ENCODE peak calls at places on chromosome 18, in five cellular contexts. L is A549, K is K562, Z is IMR-90, Q is SK-N-SH. E is an unnamed sample.

GRCh38 chr18:51645607-51646006 is 448.1 kb upstream of the MEX3C start:
- DNase-seq in L (no peak), K (no peak), Z (no peak), Q (no peak), E (no peak)

GRCh38 chr18:63511285-63511684 is 30.9 kb upstream of the SERPINB12 start:
- DNase-seq in L (peak; percentile 68), K (peak; percentile 38), Z (peak; percentile 63), Q (peak; percentile 23), E (no peak)

GRCh38 chr18:45435810-45436209 is 179.5 kb upstream of the SLC14A2 start:
- DNase-seq in L (no peak), K (no peak), Z (no peak), Q (no peak), E (no peak)

GRCh38 chr18:79965119-79965902 is 868 bp downstream of the HSBP1L1 start:
- DNase-seq in L (peak; percentile 69), K (peak; percentile 54), Z (peak; percentile 91), Q (peak; percentile 58), E (no peak)

GRCh38 chr18:75471850-75472249 is 44.3 kb upstream of the SMIM21 start:
- DNase-seq in L (no peak), K (no peak), Z (no peak), Q (no peak), E (no peak)

GRCh38 chr18:36697905-36698304 is 130.9 kb downstream of the TPGS2 start:
- DNase-seq in L (no peak), K (no peak), Z (peak; percentile 94), Q (no peak), E (no peak)

GRCh38 chr18:62460851-62461300 is 61.9 kb upstream of the ZCCHC2 start:
- DNase-seq in L (peak; percentile 27), K (no peak), Z (no peak), Q (no peak), E (no peak)

GRCh38 chr18:21444465-21445023 is 156.0 kb downstream of the ESCO1 start:
- DNase-seq in L (peak; percentile 69), K (peak; percentile 60), Z (peak; percentile 59), Q (peak; percentile 33), E (no peak)

GRCh38 chr18:21598726-21599584 is 1.5 kb downstream of the ESCO1 start:
- DNase-seq in L (peak; percentile 56), K (peak; percentile 81), Z (no peak), Q (no peak), E (no peak)

GRCh38 chr18:25278415-25278814 is 73.6 kb downstream of the ZNF521 start:
- DNase-seq in L (no peak), K (peak; percentile 14), Z (peak; percentile 13), Q (no peak), E (no peak)

GRCh38 chr18:261398-262073 is 6.3 kb downstream of the THOC1 start:
- DNase-seq in L (no peak), K (peak; percentile 21), Z (peak; percentile 15), Q (no peak), E (no peak)

GRCh38 chr18:10070581-10071000 is 156.8 kb downstream of the VAPA start:
- DNase-seq in L (no peak), K (no peak), Z (peak; percentile 43), Q (no peak), E (no peak)

GRCh38 chr18:79875931-79876461 is 75.5 kb downstream of the SLC66A2 start:
- DNase-seq in L (no peak), K (no peak), Z (no peak), Q (no peak), E (no peak)

GRCh38 chr18:25223211-25223610 is 128.8 kb downstream of the ZNF521 start:
- DNase-seq in L (no peak), K (peak; percentile 72), Z (no peak), Q (peak; percentile 20), E (no peak)

GRCh38 chr18:74283255-74283554 is 8.6 kb downstream of the CYB5A start:
- DNase-seq in L (no peak), K (no peak), Z (no peak), Q (no peak), E (no peak)

GRCh38 chr18:39462436-39462835 is 1896.8 kb upstream of the CELF4 start:
- DNase-seq in L (no peak), K (no peak), Z (peak; percentile 66), Q (no peak), E (no peak)

GRCh38 chr18:33924576-33924975 is 300.1 kb downstream of the NOL4 start:
- DNase-seq in L (no peak), K (no peak), Z (no peak), Q (peak; percentile 6), E (no peak)

GRCh38 chr18:21449367-21450250 is 150.9 kb downstream of the ESCO1 start:
- DNase-seq in L (no peak), K (no peak), Z (no peak), Q (no peak), E (no peak)

DNA sequence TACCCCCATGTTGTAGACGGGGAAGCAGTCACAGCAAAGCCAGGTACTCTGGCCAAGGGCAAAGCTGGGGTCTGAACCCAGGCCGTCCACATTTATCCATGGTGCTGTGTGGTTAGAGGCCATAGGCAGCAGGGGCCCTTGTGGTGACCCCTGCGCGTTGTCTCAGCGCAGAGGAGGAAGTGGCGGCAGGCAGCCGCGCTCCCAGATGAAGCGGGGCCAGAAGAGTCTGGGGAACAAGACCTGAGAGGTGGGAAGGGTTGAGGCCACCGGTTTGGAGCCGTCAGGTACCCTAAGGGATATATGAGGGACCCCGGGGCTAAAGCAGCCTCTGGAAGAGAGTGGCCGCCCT is 770 bp downstream of the ZNF396 start:
- DNase-seq in L (no peak), K (peak; percentile 71), Z (no peak), Q (peak; percentile 65), E (no peak)
- TF ChIP-seq RCOR1 in L (no peak), K (no peak), Z (no peak), Q (no peak), E (no peak)

DNA sequence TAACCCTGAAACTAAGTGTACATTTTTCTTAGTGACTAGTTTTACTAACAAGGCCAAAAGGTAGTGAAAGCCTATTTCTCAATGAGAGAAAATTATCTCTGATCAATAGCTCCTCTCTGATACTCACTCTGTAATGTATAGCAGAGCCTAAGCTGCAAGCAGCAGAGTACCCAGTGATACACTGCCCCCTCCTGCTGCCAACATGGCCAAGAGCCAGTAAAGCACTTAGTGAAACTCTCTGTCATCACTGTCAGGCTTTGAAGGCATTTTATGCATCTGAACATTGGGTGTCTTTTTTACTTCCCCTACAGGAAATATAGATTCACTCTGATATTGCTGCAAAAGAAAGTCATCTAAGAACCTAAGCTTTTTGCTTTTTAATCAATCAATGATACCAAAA is 784.1 kb upstream of the CDH7 start:
- DNase-seq in L (no peak), K (no peak), Z (no peak), Q (peak; percentile 52), E (no peak)
- TF ChIP-seq RCOR1 in L (no peak), K (no peak), Z (no peak), Q (peak; percentile 85), E (no peak)

GRCh38 chr18:48703418-48703817 is 164.6 kb downstream of the CTIF start:
- DNase-seq in L (no peak), K (no peak), Z (no peak), Q (no peak), E (no peak)
- TF ChIP-seq RCOR1 in L (no peak), K (no peak), Z (no peak), Q (no peak), E (no peak)

DNA sequence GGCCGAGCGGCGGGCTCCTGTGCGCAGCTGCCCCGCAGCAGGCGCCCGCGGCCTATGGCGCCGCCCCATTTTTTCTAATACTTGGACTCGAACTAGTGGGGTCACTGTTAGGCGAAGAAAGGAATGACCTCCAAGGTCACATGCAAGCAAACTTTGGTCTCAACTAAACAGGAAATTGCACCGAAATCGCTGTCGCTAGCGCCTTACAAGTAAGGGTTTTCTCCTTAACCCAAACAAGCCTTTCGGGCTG is 337 bp downstream of the ACAA2 start:
- DNase-seq in L (peak; percentile 20), K (peak; percentile 48), Z (peak; percentile 28), Q (no peak), E (no peak)
- TF ChIP-seq RCOR1 in L (no peak), K (no peak), Z (no peak), Q (no peak), E (no peak)

GRCh38 chr18:68147728-68148127 is 567.2 kb downstream of the TMX3 start:
- DNase-seq in L (no peak), K (no peak), Z (peak; percentile 45), Q (no peak), E (no peak)
- TF ChIP-seq RCOR1 in L (no peak), K (no peak), Z (no peak), Q (no peak), E (no peak)

DNA sequence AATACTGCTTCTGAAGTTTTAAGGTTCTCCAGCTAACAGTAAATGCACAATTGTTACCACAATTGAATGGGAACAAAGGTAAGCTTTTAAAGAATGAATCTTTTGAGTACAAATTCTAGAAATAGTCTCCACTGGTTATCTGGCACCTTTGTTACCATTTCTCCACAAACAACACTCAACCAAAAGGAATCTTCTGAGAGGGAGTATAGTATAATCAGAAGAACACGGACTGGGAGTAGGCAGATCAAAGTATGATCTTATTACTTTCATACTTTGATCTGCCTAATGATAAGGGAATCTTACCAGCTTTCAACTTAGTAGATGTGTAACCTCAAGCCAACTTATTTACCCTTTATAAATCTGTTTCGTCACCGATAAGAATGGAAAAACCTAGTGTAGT is 1.4 kb downstream of the CEP76 start:
- DNase-seq in L (no peak), K (no peak), Z (peak; percentile 14), Q (no peak), E (no peak)
- TF ChIP-seq RCOR1 in L (no peak), K (no peak), Z (no peak), Q (no peak), E (no peak)

GRCh38 chr18:49247786-49248185 is 212.7 kb downstream of the DYM start:
- DNase-seq in L (peak; percentile 2), K (no peak), Z (peak; percentile 25), Q (no peak), E (no peak)

GRCh38 chr18:49249523-49249922 is 210.9 kb downstream of the DYM start:
- DNase-seq in L (peak; percentile 12), K (no peak), Z (peak; percentile 88), Q (no peak), E (no peak)

GRCh38 chr18:49251451-49251850 is 209.0 kb downstream of the DYM start:
- DNase-seq in L (no peak), K (no peak), Z (no peak), Q (no peak), E (no peak)

GRCh38 chr18:49250819-49251388 is 209.5 kb downstream of the DYM start:
- DNase-seq in L (peak; percentile 16), K (peak; percentile 8), Z (peak; percentile 47), Q (peak; percentile 26), E (no peak)
- TF ChIP-seq RCOR1 in L (no peak), K (no peak), Z (no peak), Q (no peak), E (no peak)